ENCODE peak calls at places on chromosomes 3 and 15, in seven cellular contexts. G is SK-N-SH, F is stomach, Z is suprapubic skin, D is GM12878, L is spleen, E is GM23338. P is an unnamed sample.

GRCh38 chr3:38348903-38349302 is 2.3 kb downstream of the XYLB start:
- DNase-seq in G (no peak), F (no peak), Z (no peak), D (no peak), L (no peak), E (no peak), P (no peak)

GRCh38 chr3:62208385-62208784 is 165.0 kb downstream of the FEZF2 start:
- DNase-seq in G (no peak), F (no peak), Z (no peak), D (no peak), L (no peak), E (no peak), P (no peak)

GRCh38 chr3:197306374-197307086 is 8.1 kb upstream of the DLG1 start:
- DNase-seq in G (no peak), F (no peak), Z (no peak), D (no peak), L (no peak), E (no peak), P (no peak)

GRCh38 chr3:141828487-141829284 is 47.8 kb upstream of the ATP1B3 start:
- DNase-seq in G (no peak), F (peak; percentile 45), Z (peak; percentile 81), D (no peak), L (no peak), E (no peak), P (peak; percentile 65)

GRCh38 chr3:32340639-32341365 is 50.9 kb upstream of the CMTM7 start:
- DNase-seq in G (no peak), F (no peak), Z (no peak), D (no peak), L (peak; percentile 27), E (no peak), P (no peak)

GRCh38 chr3:21056293-21056692 is 694.7 kb downstream of the ZNF385D start:
- DNase-seq in G (no peak), F (no peak), Z (no peak), D (no peak), L (no peak), E (no peak), P (no peak)

GRCh38 chr3:15933439-15934144 is 135.8 kb upstream of the ANKRD28 start:
- DNase-seq in G (no peak), F (no peak), Z (no peak), D (no peak), L (no peak), E (no peak), P (no peak)

GRCh38 chr3:47836986-47837385 is 34.0 kb downstream of the DHX30 start:
- DNase-seq in G (no peak), F (no peak), Z (no peak), D (no peak), L (no peak), E (no peak), P (no peak)

GRCh38 chr3:171710359-171710758 is 99.9 kb downstream of the PLD1 start:
- DNase-seq in G (no peak), F (no peak), Z (no peak), D (no peak), L (no peak), E (no peak), P (no peak)

GRCh38 chr3:3110299-3110630 is at the start of gene IL5RA:
- DNase-seq in G (peak; percentile 22), F (no peak), Z (no peak), D (no peak), L (no peak), E (peak; percentile 61), P (no peak)

GRCh38 chr15:35690698-35691116 is 144.7 kb upstream of the DPH6 start:
- DNase-seq in G (no peak), F (no peak), Z (no peak), D (no peak), L (no peak), E (no peak), P (no peak)

GRCh38 chr3:45491344-45491743 is 103.0 kb downstream of the LARS2 start:
- DNase-seq in G (no peak), F (no peak), Z (no peak), D (no peak), L (no peak), E (no peak), P (no peak)

GRCh38 chr15:52651868-52652267 is 27.3 kb downstream of the ATOSA start:
- DNase-seq in G (peak; percentile 71), F (peak; percentile 42), Z (peak; percentile 69), D (no peak), L (peak; percentile 78), E (peak; percentile 77), P (no peak)

GRCh38 chr3:99505646-99506269 is 132.6 kb upstream of the COL8A1 start:
- DNase-seq in G (no peak), F (no peak), Z (peak; percentile 73), D (peak; percentile 91), L (no peak), E (no peak), P (no peak)

GRCh38 chr3:15781637-15782402 is 16.0 kb downstream of the ANKRD28 start:
- DNase-seq in G (no peak), F (no peak), Z (no peak), D (no peak), L (no peak), E (no peak), P (no peak)

GRCh38 chr3:141489184-141489583 is 2.4 kb downstream of the RASA2 start:
- DNase-seq in G (no peak), F (no peak), Z (no peak), D (no peak), L (no peak), E (no peak), P (no peak)

GRCh38 chr3:74787008-74787407 is 172.5 kb upstream of the CNTN3 start:
- DNase-seq in G (peak; percentile 2), F (no peak), Z (no peak), D (no peak), L (no peak), E (peak; percentile 54), P (no peak)

GRCh38 chr3:4224331-4224730 is 78.8 kb upstream of the SETMAR start:
- DNase-seq in G (no peak), F (no peak), Z (no peak), D (no peak), L (no peak), E (no peak), P (no peak)

GRCh38 chr3:57110797-57111196 is 50.3 kb downstream of the SPATA12 start:
- DNase-seq in G (no peak), F (no peak), Z (no peak), D (no peak), L (no peak), E (no peak), P (no peak)

GRCh38 chr3:126745760-126746394 is 41.8 kb downstream of the CHCHD6 start:
- DNase-seq in G (no peak), F (peak; percentile 70), Z (no peak), D (no peak), L (no peak), E (no peak), P (no peak)

GRCh38 chr3:11379238-11379823 is 107.1 kb downstream of the ATG7 start:
- DNase-seq in G (peak; percentile 56), F (no peak), Z (no peak), D (peak; percentile 13), L (no peak), E (peak; percentile 39), P (no peak)

GRCh38 chr15:48112242-48112641 is 8.5 kb upstream of the SLC24A5 start:
- DNase-seq in G (peak; percentile 36), F (no peak), Z (no peak), D (no peak), L (no peak), E (peak; percentile 82), P (no peak)

DNA sequence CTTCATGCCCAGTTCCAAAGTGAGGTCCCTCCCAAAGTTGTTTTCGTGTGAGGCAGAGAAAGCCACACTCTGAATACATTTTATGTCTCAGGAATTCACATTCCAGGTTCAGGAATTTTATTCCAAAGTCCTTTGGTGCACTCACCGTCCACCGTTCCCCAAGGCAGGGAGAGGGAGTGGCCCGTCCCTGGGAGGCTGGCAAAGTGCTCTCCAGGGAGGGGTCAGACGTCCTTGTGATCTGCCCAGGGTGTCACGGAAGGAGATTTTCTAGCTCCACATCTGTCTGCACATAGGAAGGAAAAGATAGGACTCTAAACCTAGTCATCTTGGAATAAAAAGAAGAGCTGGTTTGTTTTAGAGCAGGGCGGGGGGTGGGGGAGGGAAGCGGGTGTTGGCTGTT is 47.9 kb downstream of the KLF13 start:
- DNase-seq in G (no peak), F (no peak), Z (no peak), D (no peak), L (peak; percentile 66), E (no peak), P (no peak)
- H3K4me1 ChIP-seq in G (no peaks in the 10 kb centered on the region), F (peaks cover 47% of the 10 kb centered on the region), Z (peaks cover 55% of the 10 kb centered on the region), D (peaks cover 3% of the 10 kb centered on the region), L (peaks cover 98% of the 10 kb centered on the region), E (peaks cover 42% of the 10 kb centered on the region), P (no peaks in the 10 kb centered on the region)

DNA sequence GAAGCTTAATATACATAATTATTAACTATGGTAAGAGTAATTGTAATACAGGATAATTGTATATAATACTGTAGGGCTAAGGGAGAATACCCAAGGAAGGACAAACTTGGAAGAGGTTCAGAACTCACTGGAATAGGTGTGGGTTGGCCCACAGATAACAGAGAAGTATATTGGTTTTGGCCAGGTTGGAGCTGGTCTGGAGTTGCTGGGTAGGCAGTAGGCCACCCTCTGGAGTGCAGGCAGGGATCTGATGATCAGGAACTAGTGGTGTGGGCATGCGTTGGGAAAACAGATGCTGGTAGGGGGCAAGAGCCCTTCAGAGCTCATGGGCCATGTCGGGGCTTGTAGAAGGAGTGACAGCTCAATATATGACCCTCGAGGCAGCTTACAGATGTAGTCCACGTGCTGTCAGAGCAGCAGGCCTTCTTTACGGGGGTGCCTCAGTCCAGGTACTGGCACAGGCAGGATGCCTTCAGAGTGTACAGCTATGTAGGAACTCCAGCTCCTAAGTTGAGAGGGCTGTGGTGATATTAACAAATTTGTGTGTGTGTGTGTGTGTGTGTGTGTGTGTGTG is 12.4 kb downstream of the IREB2 start:
- DNase-seq in G (no peak), F (peak; percentile 33), Z (no peak), D (no peak), L (no peak), E (no peak), P (no peak)
- TF ChIP-seq POLR2AphosphoS5 in G (no peak), F (no peak), Z (no peak), D (peak; percentile 39), L (no peak), E (no peak), P (no peak)

DNA sequence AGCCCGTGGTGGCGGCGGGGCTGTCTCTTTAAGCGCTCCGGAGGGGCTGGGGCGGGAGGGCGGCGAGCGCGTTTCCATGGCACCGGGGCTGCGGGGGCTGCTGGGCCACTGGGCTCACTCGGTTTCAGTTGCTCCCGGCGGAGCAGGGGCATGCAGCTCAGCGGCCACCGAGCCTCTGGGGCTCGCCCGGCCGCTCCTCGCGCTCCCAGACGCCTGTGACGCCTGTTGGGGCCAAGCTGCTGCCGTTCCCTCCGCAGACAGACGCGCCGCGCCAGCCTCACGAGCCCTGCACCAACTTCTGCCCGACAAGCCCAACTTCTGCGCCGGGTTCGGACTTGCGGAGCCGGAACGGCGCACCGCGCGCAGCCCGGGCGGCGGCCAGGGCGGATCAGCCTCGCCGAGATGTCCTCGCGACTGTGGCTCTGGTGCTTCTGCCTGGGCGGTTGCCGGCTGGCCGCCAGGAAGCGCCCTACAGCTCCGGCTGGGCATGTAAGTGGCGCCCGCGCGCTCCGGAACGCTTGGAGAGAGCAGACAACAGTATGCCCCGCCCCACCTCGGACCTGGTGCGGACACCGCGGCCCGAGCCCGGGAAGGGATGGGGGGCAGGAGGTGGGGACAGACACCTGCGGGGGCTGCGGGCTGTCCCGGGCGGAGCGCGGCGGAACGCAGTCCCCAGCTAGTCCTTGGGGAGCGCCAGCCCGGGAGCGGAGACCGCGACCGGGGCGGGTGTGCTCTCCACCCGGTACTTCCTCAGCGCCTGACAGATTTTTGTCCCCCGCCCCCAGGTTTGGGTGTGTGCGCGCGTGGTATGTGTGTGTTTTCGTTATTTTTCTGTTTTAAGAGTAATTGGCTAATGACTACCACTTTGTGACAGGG is 154.1 kb upstream of the GOLIM4 start:
- DNase-seq in G (peak; percentile 89), F (peak; percentile 70), Z (peak; percentile 68), D (no peak), L (peak; percentile 85), E (peak; percentile 95), P (peak; percentile 40)
- TF ChIP-seq CTCF in G (peak; percentile 44), F (no peak), Z (no peak), D (peak; percentile 51), L (no peak), E (peak; percentile 63), P (no peak)

GRCh38 chr15:40081691-40082194 is 26.9 kb downstream of the BMF start:
- DNase-seq in G (peak; percentile 72), F (peak; percentile 72), Z (peak; percentile 76), D (no peak), L (peak; percentile 80), E (peak; percentile 83), P (peak; percentile 80)
- H3K4me1 ChIP-seq in G (peaks cover 23% of the 10 kb centered on the region), F (peaks cover 53% of the 10 kb centered on the region), Z (peaks cover 31% of the 10 kb centered on the region), D (peaks cover 37% of the 10 kb centered on the region), L (peaks cover 43% of the 10 kb centered on the region), E (peaks cover 29% of the 10 kb centered on the region), P (peaks cover 6% of the 10 kb centered on the region)